ENCODE peak calls at places on chromosome 17, in seven cellular contexts. U is mesenchymal stem cell; X is OCI-LY7; K is CD4-positive, alpha-beta memory T cell; T is heart right ventricle; C is fibroblast of lung; V is endothelial cell of umbilical vein. E is an unnamed sample. For H3K9me3, the result is how much of the 10 kb centered on the place peaks cover.

GRCh38 chr17:65576939-65577338 is 15.5 kb upstream of the AXIN2 start:
- DNase-seq in U (no peak), X (no peak), K (no peak), T (no peak), C (no peak), V (no peak), E (no peak)

GRCh38 chr17:75036643-75037268 is 10.0 kb downstream of the ATP5PD start:
- DNase-seq in U (no peak), X (no peak), K (peak), T (peak), C (peak), V (peak), E (peak)

GRCh38 chr17:2853722-2854580 is 57.7 kb downstream of the RAP1GAP2 start:
- DNase-seq in U (peak), X (peak), K (no peak), T (no peak), C (peak), V (no peak), E (no peak)

GRCh38 chr17:8056232-8056975 is 17.5 kb downstream of the ALOX15B start:
- DNase-seq in U (peak), X (peak), K (no peak), T (peak), C (peak), V (peak), E (no peak)

GRCh38 chr17:50871369-50871768 is 5.2 kb upstream of the TOB1 start:
- DNase-seq in U (no peak), X (no peak), K (peak), T (no peak), C (no peak), V (no peak), E (no peak)

GRCh38 chr17:41308918-41309359 is at the start of gene KRTAP16-1:
- DNase-seq in U (no peak), X (no peak), K (no peak), T (no peak), C (no peak), V (no peak), E (peak)

GRCh38 chr17:79808763-79809529 is 12.1 kb upstream of the CBX8 start:
- DNase-seq in U (no peak), X (peak), K (no peak), T (no peak), C (no peak), V (no peak), E (no peak)

GRCh38 chr17:42179911-42180410 is 981 bp downstream of the KCNH4 start:
- DNase-seq in U (peak), X (peak), K (no peak), T (peak), C (peak), V (no peak), E (no peak)

GRCh38 chr17:77365584-77366186 is 224.9 kb downstream of the SEC14L1 start:
- DNase-seq in U (peak), X (no peak), K (no peak), T (peak), C (peak), V (peak), E (no peak)

GRCh38 chr17:37605813-37606505 is 3.3 kb downstream of the SYNRG start:
- DNase-seq in U (no peak), X (peak), K (peak), T (no peak), C (peak), V (peak), E (no peak)

GRCh38 chr17:70313031-70313430 is 143.7 kb downstream of the KCNJ2 start:
- DNase-seq in U (no peak), X (no peak), K (no peak), T (no peak), C (peak), V (no peak), E (no peak)

GRCh38 chr17:36597866-36598777 is 3.3 kb upstream of the MRM1 start:
- DNase-seq in U (no peak), X (no peak), K (no peak), T (no peak), C (no peak), V (no peak), E (no peak)

GRCh38 chr17:47276868-47277267 is 23.2 kb downstream of the ITGB3 start:
- DNase-seq in U (peak), X (no peak), K (no peak), T (peak), C (peak), V (peak), E (no peak)

GRCh38 chr17:45696442-45696841 is 87.7 kb upstream of the CRHR1 start:
- DNase-seq in U (no peak), X (no peak), K (no peak), T (no peak), C (no peak), V (no peak), E (no peak)

GRCh38 chr17:20105539-20106291 is 96.6 kb downstream of the SPECC1 start:
- DNase-seq in U (no peak), X (no peak), K (no peak), T (no peak), C (no peak), V (no peak), E (no peak)

GRCh38 chr17:17790673-17791464 is 45.9 kb downstream of the SREBF1 start:
- DNase-seq in U (no peak), X (no peak), K (no peak), T (no peak), C (no peak), V (no peak), E (no peak)

GRCh38 chr17:80894726-80895125 is 96.9 kb upstream of the CHMP6 start:
- DNase-seq in U (no peak), X (no peak), K (no peak), T (no peak), C (no peak), V (no peak), E (no peak)

GRCh38 chr17:80124351-80124981 is 22.5 kb downstream of the EIF4A3 start:
- DNase-seq in U (peak), X (no peak), K (no peak), T (no peak), C (peak), V (peak), E (no peak)

GRCh38 chr17:68594552-68594951 is 6.6 kb downstream of the FAM20A start:
- DNase-seq in U (no peak), X (no peak), K (no peak), T (no peak), C (no peak), V (no peak), E (no peak)

GRCh38 chr17:65550758-65551157 is 10.7 kb downstream of the AXIN2 start:
- DNase-seq in U (no peak), X (no peak), K (no peak), T (no peak), C (no peak), V (no peak), E (no peak)

GRCh38 chr17:28173071-28173561 is 130.6 kb downstream of the NLK start:
- DNase-seq in U (peak), X (no peak), K (no peak), T (no peak), C (peak), V (peak), E (no peak)
- H3K9me3 ChIP-seq in U (under half), X (under half), K (under half), T (under half), C (under half), V (under half), E (under half)

DNA sequence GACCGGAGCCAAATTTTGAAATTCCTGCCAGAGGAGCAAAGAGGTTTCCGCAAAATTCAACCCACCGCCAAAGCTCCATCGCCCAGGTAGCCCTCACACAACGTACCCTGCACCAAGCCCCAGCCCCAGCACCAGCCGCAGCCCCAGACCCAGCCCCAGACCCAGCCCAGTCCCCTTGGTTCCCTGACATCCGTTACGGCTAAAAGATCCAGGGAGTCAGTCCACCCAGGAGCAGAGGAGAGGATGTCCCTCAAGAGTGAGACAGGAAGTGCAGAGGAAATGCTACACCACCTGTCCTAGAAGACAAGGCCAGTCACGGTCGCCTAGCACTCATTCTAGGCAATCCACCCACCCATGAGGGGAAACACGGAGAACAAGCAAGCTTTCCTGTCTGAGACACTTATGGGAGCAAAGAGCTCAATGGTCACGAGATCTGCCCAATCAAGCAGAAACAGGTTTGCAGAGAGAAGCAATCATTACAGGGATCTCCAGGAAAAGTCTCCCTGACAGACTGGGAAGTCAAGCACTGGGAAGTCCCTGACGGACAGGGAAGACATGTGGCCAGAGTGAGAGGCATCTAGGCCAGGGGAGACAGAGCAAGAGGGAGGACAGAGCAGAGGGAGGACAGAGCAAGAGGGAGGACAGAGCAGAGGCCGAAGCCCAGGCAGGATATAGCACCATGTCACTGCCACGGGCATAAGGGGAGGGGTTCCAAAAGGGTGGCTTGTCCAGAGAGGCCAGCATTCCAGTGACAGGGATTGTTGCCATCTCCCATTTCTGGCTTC is 15.0 kb upstream of the KCNJ18 start:
- DNase-seq in U (no peak), X (no peak), K (no peak), T (no peak), C (no peak), V (no peak), E (no peak)
- H3K9me3 ChIP-seq in U (under half), X (under half), K (under half), T (under half), C (under half), V (under half), E (under half)

GRCh38 chr17:48970224-48970623 is 1.8 kb upstream of the GIP start:
- DNase-seq in U (peak), X (no peak), K (no peak), T (no peak), C (peak), V (peak), E (no peak)
- H3K9me3 ChIP-seq in U (under half), X (under half), K (under half), T (under half), C (under half), V (under half), E (under half)

DNA sequence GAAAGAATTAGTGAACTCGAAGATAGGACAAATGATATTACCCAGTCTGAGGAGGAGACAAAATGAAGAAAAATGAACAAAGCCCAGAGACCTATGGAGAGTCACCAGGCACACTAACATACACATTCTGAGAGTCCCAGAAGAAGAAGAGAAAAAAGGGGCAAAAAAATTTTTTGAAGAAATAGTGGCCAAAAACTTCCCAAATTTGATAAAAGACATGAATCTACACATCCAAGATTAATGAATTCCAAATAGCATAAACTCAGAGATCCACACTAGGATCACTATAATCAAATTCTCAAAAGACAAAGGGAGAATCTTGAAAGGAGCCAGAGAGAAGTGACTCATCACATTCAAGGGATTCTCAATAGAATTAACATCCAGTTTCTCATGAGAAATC is 3.4 kb upstream of the OR4D1 start:
- DNase-seq in U (no peak), X (no peak), K (no peak), T (no peak), C (no peak), V (no peak), E (no peak)
- H3K9me3 ChIP-seq in U (under half), X (under half), K (under half), T (under half), C (under half), V (under half), E (under half)

GRCh38 chr17:82949984-82950383 is 110.2 kb upstream of the ZNF750 start:
- DNase-seq in U (no peak), X (no peak), K (no peak), T (no peak), C (no peak), V (no peak), E (no peak)
- H3K9me3 ChIP-seq in U (half or more), X (under half), K (under half), T (under half), C (under half), V (under half), E (under half)

GRCh38 chr17:83145358-83145738 is 65.9 kb downstream of the METRNL start:
- DNase-seq in U (no peak), X (no peak), K (no peak), T (no peak), C (no peak), V (no peak), E (no peak)

GRCh38 chr17:83144421-83145357 is 65.3 kb downstream of the METRNL start:
- DNase-seq in U (no peak), X (no peak), K (no peak), T (no peak), C (no peak), V (no peak), E (no peak)

GRCh38 chr17:83147285-83147684 is 67.9 kb downstream of the METRNL start:
- DNase-seq in U (no peak), X (no peak), K (no peak), T (no peak), C (no peak), V (no peak), E (no peak)

GRCh38 chr17:83146347-83146746 is 66.9 kb downstream of the METRNL start:
- DNase-seq in U (no peak), X (no peak), K (no peak), T (no peak), C (no peak), V (no peak), E (no peak)

DNA sequence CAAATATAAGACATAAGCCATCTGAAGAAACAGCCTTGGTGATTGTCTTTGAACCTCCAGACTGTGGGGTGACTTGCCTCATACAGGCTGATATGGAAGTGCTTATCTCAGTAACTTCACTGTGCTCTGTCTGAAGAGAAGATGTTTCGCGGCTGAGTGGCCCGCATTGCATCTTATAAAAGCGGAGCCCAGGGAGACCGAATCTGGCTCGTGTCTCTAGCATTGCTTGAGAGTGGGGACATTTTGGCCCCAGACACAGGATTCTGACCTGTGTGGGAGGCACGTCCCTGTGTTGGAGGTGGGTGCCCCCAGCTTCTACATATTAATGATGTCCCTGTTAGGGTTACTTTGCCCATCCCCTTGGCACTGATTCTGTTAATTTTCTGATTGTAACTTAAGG is 66.4 kb downstream of the METRNL start:
- DNase-seq in U (no peak), X (no peak), K (no peak), T (no peak), C (no peak), V (no peak), E (no peak)
- H3K9me3 ChIP-seq in U (under half), X (under half), K (under half), T (under half), C (under half), V (under half), E (under half)

GRCh38 chr17:82949361-82949760 is 109.5 kb upstream of the ZNF750 start:
- DNase-seq in U (no peak), X (no peak), K (no peak), T (no peak), C (no peak), V (no peak), E (no peak)
- H3K9me3 ChIP-seq in U (half or more), X (under half), K (under half), T (under half), C (under half), V (under half), E (under half)

DNA sequence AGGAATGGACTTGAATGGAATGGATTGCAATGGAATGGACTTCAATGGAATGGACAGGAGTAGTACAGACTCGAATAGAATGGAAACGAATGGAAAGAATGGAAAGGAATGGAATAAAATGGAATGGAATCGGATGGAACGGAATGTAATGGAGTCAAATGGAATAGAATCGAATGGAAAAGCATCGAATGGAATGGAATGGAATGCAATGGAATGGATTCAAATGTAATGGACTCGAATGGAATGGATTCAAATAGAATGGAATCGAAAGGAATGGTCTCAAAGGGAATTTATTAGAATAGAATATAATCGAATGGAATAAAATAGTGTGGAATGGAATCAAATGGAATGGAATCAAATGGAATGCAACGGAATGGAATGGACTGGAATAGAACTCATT is 484.9 kb upstream of the WSB1 start:
- DNase-seq in U (peak), X (no peak), K (no peak), T (no peak), C (peak), V (peak), E (no peak)
- H3K9me3 ChIP-seq in U (half or more), X (half or more), K (under half), T (half or more), C (under half), V (under half), E (under half)

DNA sequence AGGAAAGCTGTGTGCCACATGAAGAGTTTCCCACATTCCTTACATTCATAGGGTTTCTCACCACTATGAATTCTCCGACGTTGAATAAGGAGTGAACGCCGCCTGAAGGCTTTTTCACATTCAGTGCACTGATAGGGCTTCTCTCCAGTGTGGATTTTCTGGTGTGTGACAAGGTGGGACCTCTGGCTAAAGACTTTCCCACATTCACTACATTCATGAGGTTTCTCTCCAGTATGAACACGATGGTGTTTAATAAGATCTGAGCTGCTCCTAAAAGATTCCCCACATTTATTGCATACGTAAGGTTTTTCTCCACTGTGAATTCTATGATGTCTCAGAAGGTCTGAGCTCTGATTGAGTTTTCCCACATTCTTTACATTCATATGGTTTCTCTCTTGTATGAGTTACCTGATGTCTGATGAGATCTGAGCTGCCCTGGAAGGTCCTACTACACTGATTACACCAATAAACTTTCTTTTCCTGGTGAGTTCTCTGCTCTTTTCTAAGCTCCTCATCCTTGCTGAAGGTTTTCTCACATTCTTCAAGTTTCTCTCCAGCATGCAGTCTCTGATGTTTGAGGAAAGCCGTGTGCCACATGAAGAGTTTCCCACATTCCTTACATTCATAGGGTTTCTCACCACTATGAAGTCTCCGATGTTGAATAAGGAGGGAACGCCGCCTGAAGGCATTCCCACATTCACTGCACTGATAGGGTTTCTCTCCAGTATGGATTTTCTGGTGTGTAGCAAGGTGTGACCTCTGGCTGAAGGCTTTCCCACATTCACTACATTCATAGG is 10.0 kb downstream of the ZNF594 start:
- DNase-seq in U (no peak), X (no peak), K (no peak), T (no peak), C (no peak), V (no peak), E (no peak)
- H3K9me3 ChIP-seq in U (half or more), X (under half), K (half or more), T (half or more), C (under half), V (under half), E (under half)

GRCh38 chr17:27079660-27080059 is 214.3 kb upstream of the WSB1 start:
- DNase-seq in U (no peak), X (no peak), K (no peak), T (no peak), C (no peak), V (no peak), E (no peak)
- H3K9me3 ChIP-seq in U (under half), X (under half), K (under half), T (under half), C (under half), V (under half), E (under half)

E was measured in T-helper 17 cell.